ENCODE peak calls at places on chromosomes 3 and 15, in four cellular contexts. One of them, this sample, is unnamed.

GRCh38 chr3:150691414-150692040 is 12.2 kb downstream of the ERICH6 start:
- DNase-seq in GM12865: no peak
- DNase-seq in AG09319: no peak
- DNase-seq in psoas muscle: no peak
- DNase-seq in this sample: no peak

GRCh38 chr3:195250473-195251251 is 20.3 kb downstream of the XXYLT1 start:
- DNase-seq in GM12865: peak
- DNase-seq in AG09319: no peak
- DNase-seq in psoas muscle: no peak
- DNase-seq in this sample: peak

GRCh38 chr3:40302784-40303183 is 6.7 kb upstream of the EIF1B start:
- DNase-seq in GM12865: no peak
- DNase-seq in AG09319: no peak
- DNase-seq in psoas muscle: no peak
- DNase-seq in this sample: no peak

GRCh38 chr3:100042144-100042543 is 72.2 kb downstream of the FILIP1L start:
- DNase-seq in psoas muscle: no peak
- DNase-seq in AG09319: peak
- DNase-seq in GM12865: no peak
- DNase-seq in this sample: no peak

GRCh38 chr3:122992138-122992537 is 35.4 kb downstream of the SEMA5B start:
- DNase-seq in psoas muscle: no peak
- DNase-seq in GM12865: no peak
- DNase-seq in AG09319: no peak
- DNase-seq in this sample: no peak

GRCh38 chr3:6392123-6392522 is 468.8 kb upstream of the GRM7 start:
- DNase-seq in AG09319: no peak
- DNase-seq in psoas muscle: no peak
- DNase-seq in GM12865: peak
- DNase-seq in this sample: no peak

GRCh38 chr3:48428863-48429415 is 947 bp downstream of the PLXNB1 start:
- DNase-seq in psoas muscle: peak
- DNase-seq in GM12865: no peak
- DNase-seq in AG09319: no peak
- DNase-seq in this sample: peak

GRCh38 chr3:137121704-137122314 is 164.0 kb downstream of the IL20RB start:
- DNase-seq in GM12865: peak
- DNase-seq in AG09319: no peak
- DNase-seq in psoas muscle: no peak
- DNase-seq in this sample: peak

GRCh38 chr15:70597056-70597603 is 166.2 kb downstream of the UACA start:
- DNase-seq in psoas muscle: no peak
- DNase-seq in AG09319: no peak
- DNase-seq in GM12865: no peak
- DNase-seq in this sample: no peak

GRCh38 chr15:43275736-43276562 is 9.2 kb upstream of the TGM5 start:
- DNase-seq in GM12865: no peak
- DNase-seq in AG09319: no peak
- DNase-seq in psoas muscle: no peak
- DNase-seq in this sample: no peak

GRCh38 chr3:128950223-128950938 is 43.5 kb downstream of the CFAP92 start:
- DNase-seq in GM12865: peak
- DNase-seq in AG09319: no peak
- DNase-seq in psoas muscle: no peak
- DNase-seq in this sample: peak

GRCh38 chr15:37098468-37099320 is 1.7 kb downstream of the MEIS2 start:
- DNase-seq in GM12865: peak
- DNase-seq in psoas muscle: peak
- DNase-seq in AG09319: no peak
- DNase-seq in this sample: no peak

GRCh38 chr3:33074217-33075067 is 22.5 kb downstream of the GLB1 start:
- DNase-seq in AG09319: peak
- DNase-seq in psoas muscle: peak
- DNase-seq in GM12865: peak
- DNase-seq in this sample: peak

GRCh38 chr3:46931631-46932441 is 44.7 kb downstream of the CCDC12 start:
- DNase-seq in psoas muscle: peak
- DNase-seq in GM12865: peak
- DNase-seq in AG09319: no peak
- DNase-seq in this sample: peak

GRCh38 chr3:114442251-114442650 is 148.4 kb downstream of the TIGIT start:
- DNase-seq in AG09319: no peak
- DNase-seq in GM12865: no peak
- DNase-seq in psoas muscle: no peak
- DNase-seq in this sample: no peak

GRCh38 chr3:43862470-43862869 is 171.7 kb downstream of the ABHD5 start:
- DNase-seq in GM12865: no peak
- DNase-seq in AG09319: no peak
- DNase-seq in psoas muscle: no peak
- DNase-seq in this sample: no peak

GRCh38 chr15:35043380-35044095 is 41.6 kb downstream of the NANOGP8 start:
- DNase-seq in psoas muscle: no peak
- DNase-seq in AG09319: no peak
- DNase-seq in GM12865: no peak
- DNase-seq in this sample: no peak

GRCh38 chr15:67183443-67184169 is 70.9 kb downstream of the AAGAB start:
- DNase-seq in psoas muscle: peak
- DNase-seq in AG09319: peak
- DNase-seq in GM12865: no peak
- DNase-seq in this sample: peak

GRCh38 chr15:67180514-67181191 is 73.8 kb downstream of the AAGAB start:
- DNase-seq in AG09319: no peak
- DNase-seq in GM12865: no peak
- DNase-seq in psoas muscle: no peak
- DNase-seq in this sample: no peak

GRCh38 chr15:67180035-67180434 is 74.4 kb downstream of the AAGAB start:
- DNase-seq in GM12865: no peak
- DNase-seq in psoas muscle: no peak
- DNase-seq in AG09319: no peak
- DNase-seq in this sample: no peak

GRCh38 chr15:67179411-67179995 is 75.0 kb downstream of the AAGAB start:
- DNase-seq in GM12865: no peak
- DNase-seq in psoas muscle: no peak
- DNase-seq in AG09319: no peak
- DNase-seq in this sample: no peak

GRCh38 chr15:67181221-67181639 is 73.2 kb downstream of the AAGAB start:
- DNase-seq in psoas muscle: no peak
- DNase-seq in AG09319: no peak
- DNase-seq in GM12865: no peak
- DNase-seq in this sample: peak
- TF ChIP-seq CTCF in psoas muscle: no peak
- TF ChIP-seq CTCF in AG09319: no peak
- TF ChIP-seq CTCF in GM12865: peak
- TF ChIP-seq CTCF in this sample: no peak

GRCh38 chr15:50876989-50877360 is 31.5 kb upstream of the AP4E1 start:
- DNase-seq in AG09319: peak
- DNase-seq in psoas muscle: peak
- DNase-seq in GM12865: peak
- DNase-seq in this sample: peak
- TF ChIP-seq CTCF in AG09319: peak
- TF ChIP-seq CTCF in psoas muscle: peak
- TF ChIP-seq CTCF in GM12865: peak
- TF ChIP-seq CTCF in this sample: peak

DNA sequence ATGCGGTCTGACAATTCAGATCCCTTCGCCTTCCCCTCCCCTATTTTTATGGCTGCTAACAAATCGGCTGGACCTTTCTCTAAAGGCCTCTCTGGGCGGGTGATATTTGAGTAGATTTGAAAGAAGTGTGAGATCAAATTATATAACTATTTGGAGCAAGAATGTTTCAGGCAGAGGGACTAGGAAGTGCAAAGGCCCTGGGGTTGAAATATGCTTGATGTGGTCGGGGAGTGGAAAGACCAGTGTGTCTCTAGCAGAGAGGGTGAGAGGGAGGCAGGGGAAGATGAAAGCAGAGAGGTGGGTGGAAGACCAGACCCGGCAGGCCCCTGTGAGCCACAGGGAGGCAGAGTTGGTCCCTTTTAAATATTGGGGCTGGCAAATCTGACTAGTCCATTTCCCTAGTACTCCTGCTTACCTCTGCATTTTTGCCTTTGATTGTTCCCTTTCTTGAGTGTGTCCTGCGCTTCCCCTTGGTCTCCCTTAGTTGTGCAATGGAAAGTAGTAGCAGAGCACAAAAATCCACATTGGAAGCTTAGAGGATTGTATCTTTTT is 32.3 kb downstream of the SLCO3A1 start:
- DNase-seq in psoas muscle: no peak
- DNase-seq in GM12865: no peak
- DNase-seq in AG09319: no peak
- DNase-seq in this sample: no peak
- TF ChIP-seq CTCF in psoas muscle: peak
- TF ChIP-seq CTCF in GM12865: no peak
- TF ChIP-seq CTCF in AG09319: no peak
- TF ChIP-seq CTCF in this sample: no peak

GRCh38 chr3:179279837-179280236 is 28.9 kb upstream of the KCNMB3 start:
- DNase-seq in GM12865: no peak
- DNase-seq in psoas muscle: no peak
- DNase-seq in AG09319: no peak
- DNase-seq in this sample: no peak
- TF ChIP-seq CTCF in GM12865: no peak
- TF ChIP-seq CTCF in psoas muscle: no peak
- TF ChIP-seq CTCF in AG09319: no peak
- TF ChIP-seq CTCF in this sample: no peak